ENCODE peak calls at places on chromosome 16, in ten cellular contexts. One of them, this sample, is unnamed.

GRCh38 chr16:2056077-2056476 is 8.3 kb downstream of the TSC2 start:
- DNase-seq in pulmonary artery endothelial cell: no peak
- DNase-seq in NCI-H2081: no peak
- DNase-seq in anterior cingulate cortex: no peak
- DNase-seq in stimulated activated CD4-positive, alpha-beta T cell treated with anti-CD3 and anti-CD28 coated beads, Interleukin-2, amount 100 ng/mL, for 4 hours: no peak
- DNase-seq in tibial artery: no peak
- DNase-seq in NCI-H774: no peak
- DNase-seq in iPS-NIHi11: no peak
- DNase-seq in activated T-helper 1 cell treated with anti-CD3 and anti-CD28 coated beads, Interleukin-2, amount 50 U/mL, for 16 hours: no peak
- DNase-seq in activated effector memory CD4-positive, alpha-beta T cell treated with anti-CD3 and anti-CD28 coated beads, Interleukin-2, amount 50 U/mL, for 16 hours: no peak
- DNase-seq in this sample: no peak

GRCh38 chr16:79434097-79434496 is 166.4 kb downstream of the MAF start:
- DNase-seq in activated T-helper 1 cell treated with anti-CD3 and anti-CD28 coated beads, Interleukin-2, amount 50 U/mL, for 16 hours: no peak
- DNase-seq in activated effector memory CD4-positive, alpha-beta T cell treated with anti-CD3 and anti-CD28 coated beads, Interleukin-2, amount 50 U/mL, for 16 hours: no peak
- DNase-seq in pulmonary artery endothelial cell: no peak
- DNase-seq in anterior cingulate cortex: no peak
- DNase-seq in tibial artery: no peak
- DNase-seq in stimulated activated CD4-positive, alpha-beta T cell treated with anti-CD3 and anti-CD28 coated beads, Interleukin-2, amount 100 ng/mL, for 4 hours: no peak
- DNase-seq in NCI-H774: no peak
- DNase-seq in iPS-NIHi11: no peak
- DNase-seq in NCI-H2081: no peak
- DNase-seq in this sample: no peak

GRCh38 chr16:22621571-22622148 is 111.0 kb downstream of the NPIPB5 start:
- DNase-seq in activated effector memory CD4-positive, alpha-beta T cell treated with anti-CD3 and anti-CD28 coated beads, Interleukin-2, amount 50 U/mL, for 16 hours: no peak
- DNase-seq in anterior cingulate cortex: no peak
- DNase-seq in iPS-NIHi11: no peak
- DNase-seq in stimulated activated CD4-positive, alpha-beta T cell treated with anti-CD3 and anti-CD28 coated beads, Interleukin-2, amount 100 ng/mL, for 4 hours: no peak
- DNase-seq in pulmonary artery endothelial cell: no peak
- DNase-seq in tibial artery: no peak
- DNase-seq in NCI-H2081: no peak
- DNase-seq in NCI-H774: no peak
- DNase-seq in activated T-helper 1 cell treated with anti-CD3 and anti-CD28 coated beads, Interleukin-2, amount 50 U/mL, for 16 hours: no peak
- DNase-seq in this sample: no peak

GRCh38 chr16:24645739-24646645 is 83.5 kb upstream of the TNRC6A start:
- DNase-seq in tibial artery: no peak
- DNase-seq in activated T-helper 1 cell treated with anti-CD3 and anti-CD28 coated beads, Interleukin-2, amount 50 U/mL, for 16 hours: no peak
- DNase-seq in anterior cingulate cortex: no peak
- DNase-seq in iPS-NIHi11: no peak
- DNase-seq in pulmonary artery endothelial cell: peak; percentile 96
- DNase-seq in stimulated activated CD4-positive, alpha-beta T cell treated with anti-CD3 and anti-CD28 coated beads, Interleukin-2, amount 100 ng/mL, for 4 hours: no peak
- DNase-seq in NCI-H2081: no peak
- DNase-seq in activated effector memory CD4-positive, alpha-beta T cell treated with anti-CD3 and anti-CD28 coated beads, Interleukin-2, amount 50 U/mL, for 16 hours: no peak
- DNase-seq in NCI-H774: no peak
- DNase-seq in this sample: no peak

GRCh38 chr16:21611178-21611545 is 11.8 kb downstream of the METTL9 start:
- DNase-seq in anterior cingulate cortex: no peak
- DNase-seq in NCI-H2081: no peak
- DNase-seq in NCI-H774: no peak
- DNase-seq in stimulated activated CD4-positive, alpha-beta T cell treated with anti-CD3 and anti-CD28 coated beads, Interleukin-2, amount 100 ng/mL, for 4 hours: no peak
- DNase-seq in tibial artery: no peak
- DNase-seq in iPS-NIHi11: no peak
- DNase-seq in activated effector memory CD4-positive, alpha-beta T cell treated with anti-CD3 and anti-CD28 coated beads, Interleukin-2, amount 50 U/mL, for 16 hours: no peak
- DNase-seq in activated T-helper 1 cell treated with anti-CD3 and anti-CD28 coated beads, Interleukin-2, amount 50 U/mL, for 16 hours: no peak
- DNase-seq in pulmonary artery endothelial cell: no peak
- DNase-seq in this sample: no peak

GRCh38 chr16:25298165-25298872 is 40.7 kb upstream of the ZKSCAN2 start:
- DNase-seq in activated effector memory CD4-positive, alpha-beta T cell treated with anti-CD3 and anti-CD28 coated beads, Interleukin-2, amount 50 U/mL, for 16 hours: no peak
- DNase-seq in stimulated activated CD4-positive, alpha-beta T cell treated with anti-CD3 and anti-CD28 coated beads, Interleukin-2, amount 100 ng/mL, for 4 hours: no peak
- DNase-seq in tibial artery: no peak
- DNase-seq in NCI-H2081: no peak
- DNase-seq in anterior cingulate cortex: no peak
- DNase-seq in iPS-NIHi11: no peak
- DNase-seq in NCI-H774: peak; percentile 9
- DNase-seq in activated T-helper 1 cell treated with anti-CD3 and anti-CD28 coated beads, Interleukin-2, amount 50 U/mL, for 16 hours: no peak
- DNase-seq in pulmonary artery endothelial cell: no peak
- DNase-seq in this sample: no peak

GRCh38 chr16:54098247-54098646 is 188.3 kb downstream of the IRX3 start:
- DNase-seq in NCI-H774: no peak
- DNase-seq in iPS-NIHi11: no peak
- DNase-seq in stimulated activated CD4-positive, alpha-beta T cell treated with anti-CD3 and anti-CD28 coated beads, Interleukin-2, amount 100 ng/mL, for 4 hours: no peak
- DNase-seq in NCI-H2081: no peak
- DNase-seq in activated effector memory CD4-positive, alpha-beta T cell treated with anti-CD3 and anti-CD28 coated beads, Interleukin-2, amount 50 U/mL, for 16 hours: no peak
- DNase-seq in pulmonary artery endothelial cell: no peak
- DNase-seq in anterior cingulate cortex: no peak
- DNase-seq in activated T-helper 1 cell treated with anti-CD3 and anti-CD28 coated beads, Interleukin-2, amount 50 U/mL, for 16 hours: no peak
- DNase-seq in tibial artery: no peak
- DNase-seq in this sample: no peak

GRCh38 chr16:70476272-70477020 is 22.1 kb downstream of the FCSK start:
- DNase-seq in NCI-H2081: no peak
- DNase-seq in anterior cingulate cortex: peak; percentile 9
- DNase-seq in tibial artery: no peak
- DNase-seq in stimulated activated CD4-positive, alpha-beta T cell treated with anti-CD3 and anti-CD28 coated beads, Interleukin-2, amount 100 ng/mL, for 4 hours: no peak
- DNase-seq in pulmonary artery endothelial cell: peak; percentile 32
- DNase-seq in activated effector memory CD4-positive, alpha-beta T cell treated with anti-CD3 and anti-CD28 coated beads, Interleukin-2, amount 50 U/mL, for 16 hours: no peak
- DNase-seq in iPS-NIHi11: peak; percentile 63
- DNase-seq in activated T-helper 1 cell treated with anti-CD3 and anti-CD28 coated beads, Interleukin-2, amount 50 U/mL, for 16 hours: no peak
- DNase-seq in NCI-H774: no peak
- DNase-seq in this sample: no peak

GRCh38 chr16:9436175-9436574 is 344.7 kb downstream of the HAPSTR1 start:
- DNase-seq in activated T-helper 1 cell treated with anti-CD3 and anti-CD28 coated beads, Interleukin-2, amount 50 U/mL, for 16 hours: no peak
- DNase-seq in pulmonary artery endothelial cell: no peak
- DNase-seq in tibial artery: no peak
- DNase-seq in NCI-H2081: no peak
- DNase-seq in anterior cingulate cortex: no peak
- DNase-seq in iPS-NIHi11: no peak
- DNase-seq in stimulated activated CD4-positive, alpha-beta T cell treated with anti-CD3 and anti-CD28 coated beads, Interleukin-2, amount 100 ng/mL, for 4 hours: no peak
- DNase-seq in activated effector memory CD4-positive, alpha-beta T cell treated with anti-CD3 and anti-CD28 coated beads, Interleukin-2, amount 50 U/mL, for 16 hours: no peak
- DNase-seq in NCI-H774: no peak
- DNase-seq in this sample: no peak

GRCh38 chr16:27355610-27356009 is 41.8 kb downstream of the IL4R start:
- DNase-seq in NCI-H2081: no peak
- DNase-seq in iPS-NIHi11: peak; percentile 65
- DNase-seq in stimulated activated CD4-positive, alpha-beta T cell treated with anti-CD3 and anti-CD28 coated beads, Interleukin-2, amount 100 ng/mL, for 4 hours: no peak
- DNase-seq in pulmonary artery endothelial cell: peak; percentile 36
- DNase-seq in activated effector memory CD4-positive, alpha-beta T cell treated with anti-CD3 and anti-CD28 coated beads, Interleukin-2, amount 50 U/mL, for 16 hours: peak; percentile 81
- DNase-seq in activated T-helper 1 cell treated with anti-CD3 and anti-CD28 coated beads, Interleukin-2, amount 50 U/mL, for 16 hours: no peak
- DNase-seq in tibial artery: no peak
- DNase-seq in NCI-H774: no peak
- DNase-seq in anterior cingulate cortex: no peak
- DNase-seq in this sample: no peak

This sample was measured in cardiac septum.